ENCODE peak calls at places on chromosomes 4 and X, in ten cellular contexts. One of them, this sample, is unnamed.
A peak's percentile ranks its signal among the peaks of the same experiment; 100 is the strongest.

GRCh38 chr4:25154594-25155265 is 5.5 kb downstream of the SEPSECS start:
- DNase-seq in gastrocnemius medialis: no peak
- DNase-seq in fibroblast of lung: no peak
- DNase-seq in suprapubic skin: no peak
- DNase-seq in PC-3: no peak
- DNase-seq in kidney epithelial cell: no peak
- DNase-seq in CD4-positive, alpha-beta T cell: no peak
- DNase-seq in mammary epithelial cell: no peak
- DNase-seq in AG09309: no peak
- DNase-seq in astrocyte: no peak
- DNase-seq in this sample: no peak

GRCh38 chrX:152817082-152817744 is 13.3 kb downstream of the CETN2 start:
- DNase-seq in fibroblast of lung: peak; percentile 50
- DNase-seq in gastrocnemius medialis: no peak
- DNase-seq in AG09309: no peak
- DNase-seq in CD4-positive, alpha-beta T cell: no peak
- DNase-seq in mammary epithelial cell: peak; percentile 5
- DNase-seq in astrocyte: peak; percentile 11
- DNase-seq in kidney epithelial cell: no peak
- DNase-seq in suprapubic skin: no peak
- DNase-seq in PC-3: peak; percentile 65
- DNase-seq in this sample: no peak

GRCh38 chr4:87258677-87259076 is 38.3 kb upstream of the KLHL8 start:
- DNase-seq in astrocyte: no peak
- DNase-seq in suprapubic skin: no peak
- DNase-seq in mammary epithelial cell: no peak
- DNase-seq in PC-3: no peak
- DNase-seq in fibroblast of lung: no peak
- DNase-seq in gastrocnemius medialis: no peak
- DNase-seq in CD4-positive, alpha-beta T cell: no peak
- DNase-seq in AG09309: no peak
- DNase-seq in kidney epithelial cell: no peak
- DNase-seq in this sample: no peak

GRCh38 chr4:156829194-156829593 is 142.4 kb downstream of the PDGFC start:
- DNase-seq in gastrocnemius medialis: no peak
- DNase-seq in kidney epithelial cell: no peak
- DNase-seq in astrocyte: peak; percentile 50
- DNase-seq in PC-3: no peak
- DNase-seq in suprapubic skin: no peak
- DNase-seq in fibroblast of lung: peak; percentile 86
- DNase-seq in mammary epithelial cell: peak; percentile 12
- DNase-seq in AG09309: peak; percentile 65
- DNase-seq in CD4-positive, alpha-beta T cell: no peak
- DNase-seq in this sample: no peak

GRCh38 chrX:19085975-19086772 is 36.1 kb downstream of the ADGRG2 start:
- DNase-seq in PC-3: no peak
- DNase-seq in AG09309: no peak
- DNase-seq in kidney epithelial cell: no peak
- DNase-seq in suprapubic skin: no peak
- DNase-seq in gastrocnemius medialis: no peak
- DNase-seq in mammary epithelial cell: no peak
- DNase-seq in astrocyte: no peak
- DNase-seq in fibroblast of lung: peak; percentile 14
- DNase-seq in CD4-positive, alpha-beta T cell: no peak
- DNase-seq in this sample: no peak

GRCh38 chr4:112058433-112058832 is 86.8 kb upstream of the FAM241A start:
- DNase-seq in PC-3: no peak
- DNase-seq in mammary epithelial cell: peak; percentile 10
- DNase-seq in gastrocnemius medialis: no peak
- DNase-seq in suprapubic skin: no peak
- DNase-seq in kidney epithelial cell: no peak
- DNase-seq in AG09309: no peak
- DNase-seq in CD4-positive, alpha-beta T cell: no peak
- DNase-seq in astrocyte: peak; percentile 21
- DNase-seq in fibroblast of lung: no peak
- DNase-seq in this sample: no peak

GRCh38 chr4:112704991-112705845 is 68.3 kb downstream of the LARP7 start:
- DNase-seq in kidney epithelial cell: peak; percentile 18
- DNase-seq in gastrocnemius medialis: peak; percentile 16
- DNase-seq in mammary epithelial cell: peak; percentile 63
- DNase-seq in suprapubic skin: no peak
- DNase-seq in PC-3: peak; percentile 32
- DNase-seq in AG09309: no peak
- DNase-seq in astrocyte: peak; percentile 58
- DNase-seq in fibroblast of lung: peak; percentile 52
- DNase-seq in CD4-positive, alpha-beta T cell: no peak
- DNase-seq in this sample: peak; percentile 69

GRCh38 chr4:147583876-147584275 is 33.3 kb upstream of the TMEM184C start:
- DNase-seq in CD4-positive, alpha-beta T cell: no peak
- DNase-seq in astrocyte: peak; percentile 25
- DNase-seq in fibroblast of lung: no peak
- DNase-seq in AG09309: no peak
- DNase-seq in mammary epithelial cell: no peak
- DNase-seq in PC-3: no peak
- DNase-seq in suprapubic skin: no peak
- DNase-seq in gastrocnemius medialis: no peak
- DNase-seq in kidney epithelial cell: no peak
- DNase-seq in this sample: no peak

GRCh38 chr4:8316251-8316771 is 46.8 kb downstream of the HTRA3 start:
- DNase-seq in PC-3: no peak
- DNase-seq in gastrocnemius medialis: no peak
- DNase-seq in CD4-positive, alpha-beta T cell: no peak
- DNase-seq in astrocyte: no peak
- DNase-seq in suprapubic skin: peak; percentile 41
- DNase-seq in fibroblast of lung: no peak
- DNase-seq in AG09309: no peak
- DNase-seq in kidney epithelial cell: no peak
- DNase-seq in mammary epithelial cell: no peak
- DNase-seq in this sample: peak; percentile 64

GRCh38 chr4:162523171-162523570 is 359.4 kb upstream of the FSTL5 start:
- DNase-seq in astrocyte: peak; percentile 83
- DNase-seq in PC-3: no peak
- DNase-seq in gastrocnemius medialis: no peak
- DNase-seq in fibroblast of lung: no peak
- DNase-seq in mammary epithelial cell: no peak
- DNase-seq in CD4-positive, alpha-beta T cell: no peak
- DNase-seq in AG09309: no peak
- DNase-seq in kidney epithelial cell: peak; percentile 10
- DNase-seq in suprapubic skin: no peak
- DNase-seq in this sample: no peak

GRCh38 chr4:4480685-4481393 is 61.0 kb downstream of the STX18 start:
- DNase-seq in astrocyte: no peak
- DNase-seq in PC-3: no peak
- DNase-seq in gastrocnemius medialis: no peak
- DNase-seq in mammary epithelial cell: no peak
- DNase-seq in fibroblast of lung: peak; percentile 43
- DNase-seq in AG09309: no peak
- DNase-seq in CD4-positive, alpha-beta T cell: no peak
- DNase-seq in suprapubic skin: no peak
- DNase-seq in kidney epithelial cell: no peak
- DNase-seq in this sample: no peak

GRCh38 chrX:103628386-103629290 is at the start of gene TCEAL1:
- DNase-seq in PC-3: peak; percentile 43
- DNase-seq in fibroblast of lung: peak; percentile 45
- DNase-seq in CD4-positive, alpha-beta T cell: no peak
- DNase-seq in AG09309: no peak
- DNase-seq in astrocyte: peak; percentile 38
- DNase-seq in gastrocnemius medialis: peak; percentile 38
- DNase-seq in suprapubic skin: peak; percentile 75
- DNase-seq in mammary epithelial cell: peak; percentile 16
- DNase-seq in kidney epithelial cell: no peak
- DNase-seq in this sample: no peak

GRCh38 chrX:145910017-145910416 is 92.4 kb downstream of the SLITRK2 start:
- DNase-seq in gastrocnemius medialis: no peak
- DNase-seq in AG09309: no peak
- DNase-seq in astrocyte: no peak
- DNase-seq in suprapubic skin: no peak
- DNase-seq in CD4-positive, alpha-beta T cell: no peak
- DNase-seq in PC-3: peak; percentile 4
- DNase-seq in fibroblast of lung: peak; percentile 0
- DNase-seq in mammary epithelial cell: no peak
- DNase-seq in kidney epithelial cell: no peak
- DNase-seq in this sample: no peak

GRCh38 chrX:30992381-30992904 is 79.4 kb downstream of the FTHL17 start:
- DNase-seq in fibroblast of lung: no peak
- DNase-seq in gastrocnemius medialis: no peak
- DNase-seq in kidney epithelial cell: no peak
- DNase-seq in CD4-positive, alpha-beta T cell: no peak
- DNase-seq in AG09309: no peak
- DNase-seq in mammary epithelial cell: peak; percentile 35
- DNase-seq in PC-3: no peak
- DNase-seq in astrocyte: peak; percentile 10
- DNase-seq in suprapubic skin: no peak
- DNase-seq in this sample: no peak

GRCh38 chr4:139890810-139891209 is 225.2 kb downstream of the MGST2 start:
- DNase-seq in gastrocnemius medialis: no peak
- DNase-seq in PC-3: peak; percentile 46
- DNase-seq in astrocyte: peak; percentile 44
- DNase-seq in fibroblast of lung: peak; percentile 77
- DNase-seq in suprapubic skin: no peak
- DNase-seq in AG09309: peak; percentile 52
- DNase-seq in CD4-positive, alpha-beta T cell: no peak
- DNase-seq in mammary epithelial cell: peak; percentile 27
- DNase-seq in kidney epithelial cell: no peak
- DNase-seq in this sample: no peak

GRCh38 chrX:77900688-77901087 is 1.4 kb downstream of the COX7B start:
- DNase-seq in suprapubic skin: no peak
- DNase-seq in kidney epithelial cell: no peak
- DNase-seq in mammary epithelial cell: no peak
- DNase-seq in fibroblast of lung: no peak
- DNase-seq in astrocyte: no peak
- DNase-seq in gastrocnemius medialis: no peak
- DNase-seq in AG09309: no peak
- DNase-seq in PC-3: no peak
- DNase-seq in CD4-positive, alpha-beta T cell: no peak
- DNase-seq in this sample: no peak

GRCh38 chr4:40626183-40626990 is 3.3 kb downstream of the RBM47 start:
- DNase-seq in CD4-positive, alpha-beta T cell: no peak
- DNase-seq in suprapubic skin: no peak
- DNase-seq in fibroblast of lung: no peak
- DNase-seq in gastrocnemius medialis: no peak
- DNase-seq in mammary epithelial cell: no peak
- DNase-seq in AG09309: no peak
- DNase-seq in astrocyte: peak; percentile 52
- DNase-seq in kidney epithelial cell: no peak
- DNase-seq in PC-3: peak; percentile 51
- DNase-seq in this sample: no peak

GRCh38 chrX:66489339-66489738 is 149.5 kb downstream of the EDA2R start:
- DNase-seq in kidney epithelial cell: no peak
- DNase-seq in suprapubic skin: no peak
- DNase-seq in PC-3: no peak
- DNase-seq in AG09309: no peak
- DNase-seq in gastrocnemius medialis: no peak
- DNase-seq in mammary epithelial cell: no peak
- DNase-seq in CD4-positive, alpha-beta T cell: no peak
- DNase-seq in astrocyte: no peak
- DNase-seq in fibroblast of lung: no peak
- DNase-seq in this sample: no peak

GRCh38 chr4:81913427-81913878 is 441.7 kb upstream of the RASGEF1B start:
- DNase-seq in mammary epithelial cell: peak; percentile 46
- DNase-seq in gastrocnemius medialis: no peak
- DNase-seq in fibroblast of lung: peak; percentile 29
- DNase-seq in PC-3: peak; percentile 65
- DNase-seq in CD4-positive, alpha-beta T cell: peak; percentile 11
- DNase-seq in AG09309: no peak
- DNase-seq in suprapubic skin: no peak
- DNase-seq in astrocyte: no peak
- DNase-seq in kidney epithelial cell: no peak
- DNase-seq in this sample: peak; percentile 72

GRCh38 chr4:163535657-163536056 is 41.2 kb downstream of the TMA16 start:
- DNase-seq in AG09309: no peak
- DNase-seq in kidney epithelial cell: no peak
- DNase-seq in gastrocnemius medialis: no peak
- DNase-seq in astrocyte: no peak
- DNase-seq in suprapubic skin: no peak
- DNase-seq in fibroblast of lung: no peak
- DNase-seq in mammary epithelial cell: no peak
- DNase-seq in PC-3: no peak
- DNase-seq in CD4-positive, alpha-beta T cell: no peak
- DNase-seq in this sample: no peak
- TF ChIP-seq CTCF in AG09309: no peak
- TF ChIP-seq CTCF in kidney epithelial cell: no peak
- TF ChIP-seq CTCF in gastrocnemius medialis: no peak
- TF ChIP-seq CTCF in astrocyte: no peak
- TF ChIP-seq CTCF in suprapubic skin: no peak
- TF ChIP-seq CTCF in fibroblast of lung: no peak
- TF ChIP-seq CTCF in mammary epithelial cell: no peak
- TF ChIP-seq CTCF in PC-3: no peak
- TF ChIP-seq CTCF in CD4-positive, alpha-beta T cell: no peak
- TF ChIP-seq CTCF in this sample: peak; percentile 29

GRCh38 chr4:5963611-5964010 is 54.6 kb downstream of the C4orf50 start:
- DNase-seq in PC-3: no peak
- DNase-seq in mammary epithelial cell: no peak
- DNase-seq in suprapubic skin: peak; percentile 49
- DNase-seq in fibroblast of lung: no peak
- DNase-seq in AG09309: no peak
- DNase-seq in gastrocnemius medialis: no peak
- DNase-seq in kidney epithelial cell: no peak
- DNase-seq in astrocyte: no peak
- DNase-seq in CD4-positive, alpha-beta T cell: no peak
- DNase-seq in this sample: no peak
- TF ChIP-seq CTCF in PC-3: no peak
- TF ChIP-seq CTCF in mammary epithelial cell: no peak
- TF ChIP-seq CTCF in suprapubic skin: no peak
- TF ChIP-seq CTCF in fibroblast of lung: no peak
- TF ChIP-seq CTCF in AG09309: no peak
- TF ChIP-seq CTCF in gastrocnemius medialis: no peak
- TF ChIP-seq CTCF in kidney epithelial cell: no peak
- TF ChIP-seq CTCF in astrocyte: no peak
- TF ChIP-seq CTCF in CD4-positive, alpha-beta T cell: no peak
- TF ChIP-seq CTCF in this sample: no peak

GRCh38 chr4:135408109-135408508 is 1206.5 kb upstream of the PABPC4L start:
- DNase-seq in fibroblast of lung: no peak
- DNase-seq in suprapubic skin: no peak
- DNase-seq in PC-3: no peak
- DNase-seq in kidney epithelial cell: no peak
- DNase-seq in AG09309: no peak
- DNase-seq in astrocyte: no peak
- DNase-seq in CD4-positive, alpha-beta T cell: no peak
- DNase-seq in mammary epithelial cell: no peak
- DNase-seq in gastrocnemius medialis: no peak
- DNase-seq in this sample: no peak
- TF ChIP-seq CTCF in fibroblast of lung: no peak
- TF ChIP-seq CTCF in suprapubic skin: no peak
- TF ChIP-seq CTCF in PC-3: no peak
- TF ChIP-seq CTCF in kidney epithelial cell: no peak
- TF ChIP-seq CTCF in AG09309: no peak
- TF ChIP-seq CTCF in astrocyte: no peak
- TF ChIP-seq CTCF in CD4-positive, alpha-beta T cell: no peak
- TF ChIP-seq CTCF in mammary epithelial cell: no peak
- TF ChIP-seq CTCF in gastrocnemius medialis: no peak
- TF ChIP-seq CTCF in this sample: no peak

DNA sequence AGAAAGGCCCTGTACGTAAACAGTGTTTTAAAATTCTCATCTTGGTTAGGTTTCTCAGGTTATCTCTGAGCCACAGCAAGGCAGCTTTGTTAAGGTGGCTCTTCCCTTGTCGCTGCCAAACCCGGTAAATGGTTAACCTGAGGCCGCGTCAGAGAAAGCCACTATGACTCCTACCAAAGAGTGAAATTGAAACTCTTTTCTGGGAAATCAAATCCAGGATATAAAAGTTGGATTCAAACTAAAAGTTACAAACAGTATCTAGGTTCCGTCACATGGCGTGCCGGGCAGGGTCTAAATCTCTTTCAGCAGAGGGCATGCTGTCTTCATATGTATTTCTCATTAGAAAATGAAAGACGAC is 433 bp downstream of the MMAA start:
- DNase-seq in fibroblast of lung: peak; percentile 59
- DNase-seq in kidney epithelial cell: peak; percentile 69
- DNase-seq in astrocyte: peak; percentile 47
- DNase-seq in CD4-positive, alpha-beta T cell: peak; percentile 17
- DNase-seq in PC-3: peak; percentile 72
- DNase-seq in suprapubic skin: no peak
- DNase-seq in mammary epithelial cell: peak; percentile 60
- DNase-seq in AG09309: peak; percentile 5
- DNase-seq in gastrocnemius medialis: peak; percentile 11
- DNase-seq in this sample: no peak
- TF ChIP-seq CTCF in fibroblast of lung: no peak
- TF ChIP-seq CTCF in kidney epithelial cell: no peak
- TF ChIP-seq CTCF in astrocyte: no peak
- TF ChIP-seq CTCF in CD4-positive, alpha-beta T cell: peak; percentile 22
- TF ChIP-seq CTCF in PC-3: no peak
- TF ChIP-seq CTCF in suprapubic skin: no peak
- TF ChIP-seq CTCF in mammary epithelial cell: no peak
- TF ChIP-seq CTCF in AG09309: no peak
- TF ChIP-seq CTCF in gastrocnemius medialis: no peak
- TF ChIP-seq CTCF in this sample: peak; percentile 42